ENCODE peak calls at places on chromosomes 3 and 15, in seven cellular contexts. H, F, R, P, W, A and J are unnamed samples.

GRCh38 chr3:174397848-174398247 is 461.3 kb upstream of the NAALADL2 start:
- DNase-seq in R (no peak), A (no peak), P (no peak), F (peak), W (no peak), H (no peak), J (no peak)

GRCh38 chr15:89377042-89377841 is 42.6 kb upstream of the POLG start:
- DNase-seq in A (no peak), R (peak), P (no peak), F (no peak), W (peak), H (no peak), J (no peak)

GRCh38 chr3:49712166-49712565 is 7.3 kb downstream of the AMIGO3 start:
- DNase-seq in F (no peak), A (no peak), R (no peak), W (no peak), P (no peak), H (no peak), J (no peak)

GRCh38 chr3:16090013-16090412 is 84.5 kb upstream of the GALNT15 start:
- DNase-seq in R (no peak), A (no peak), F (peak), P (no peak), H (no peak), W (no peak), J (no peak)

GRCh38 chr3:171417813-171418212 is 42.4 kb downstream of the TNIK start:
- DNase-seq in R (no peak), A (no peak), W (no peak), H (no peak), F (peak), P (no peak), J (no peak)

GRCh38 chr3:100899440-100900091 is 93.7 kb downstream of the ABI3BP start:
- DNase-seq in F (no peak), A (no peak), P (peak), R (no peak), H (no peak), W (no peak), J (no peak)

GRCh38 chr3:182369861-182370260 is 423.4 kb upstream of the ATP11B start:
- DNase-seq in P (no peak), R (no peak), F (no peak), W (no peak), A (no peak), H (no peak), J (no peak)

GRCh38 chr3:57821765-57822164 is 65.7 kb downstream of the SLMAP start:
- DNase-seq in A (no peak), R (no peak), P (no peak), F (no peak), W (no peak), H (no peak), J (no peak)

GRCh38 chr3:108031893-108032292 is 58.9 kb downstream of the CD47 start:
- DNase-seq in R (no peak), A (no peak), F (no peak), W (no peak), H (no peak), P (no peak), J (no peak)

GRCh38 chr3:197734667-197735318 is 1.9 kb downstream of the RUBCN start:
- DNase-seq in R (no peak), P (peak), F (no peak), A (no peak), W (no peak), H (no peak), J (no peak)

GRCh38 chr3:42080452-42080872 is 10.7 kb upstream of the TRAK1 start:
- DNase-seq in P (no peak), W (no peak), A (no peak), H (peak), F (peak), R (no peak), J (peak)

GRCh38 chr3:5078151-5078550 is 43.9 kb upstream of the ARL8B start:
- DNase-seq in R (no peak), F (no peak), H (no peak), W (no peak), P (no peak), A (no peak), J (no peak)

GRCh38 chr3:14565791-14566588 is 25.8 kb upstream of the GRIP2 start:
- DNase-seq in A (no peak), H (no peak), R (no peak), W (no peak), F (no peak), P (no peak), J (peak)

GRCh38 chr15:41309226-41309905 is 23.0 kb downstream of the OIP5 start:
- DNase-seq in P (no peak), F (no peak), H (no peak), A (no peak), W (no peak), R (no peak), J (no peak)

GRCh38 chr15:41464889-41465580 is 28.6 kb upstream of the ITPKA start:
- DNase-seq in W (no peak), R (no peak), A (no peak), F (no peak), P (no peak), H (no peak), J (no peak)

GRCh38 chr3:113557374-113557773 is 25.0 kb downstream of the SIDT1 start:
- DNase-seq in W (no peak), F (peak), A (no peak), P (no peak), H (no peak), R (no peak), J (no peak)

GRCh38 chr3:16884748-16885587 is at the start of gene PLCL2:
- DNase-seq in R (peak), A (peak), W (peak), H (peak), P (peak), F (peak), J (peak)

GRCh38 chr15:95025924-95026728 is 794.8 kb downstream of the MCTP2 start:
- DNase-seq in R (peak), A (no peak), P (no peak), W (peak), F (peak), H (peak), J (peak)
- TF ChIP-seq CTCF in R (peak), A (peak), P (peak), W (peak), F (peak), H (no peak), J (peak)

DNA sequence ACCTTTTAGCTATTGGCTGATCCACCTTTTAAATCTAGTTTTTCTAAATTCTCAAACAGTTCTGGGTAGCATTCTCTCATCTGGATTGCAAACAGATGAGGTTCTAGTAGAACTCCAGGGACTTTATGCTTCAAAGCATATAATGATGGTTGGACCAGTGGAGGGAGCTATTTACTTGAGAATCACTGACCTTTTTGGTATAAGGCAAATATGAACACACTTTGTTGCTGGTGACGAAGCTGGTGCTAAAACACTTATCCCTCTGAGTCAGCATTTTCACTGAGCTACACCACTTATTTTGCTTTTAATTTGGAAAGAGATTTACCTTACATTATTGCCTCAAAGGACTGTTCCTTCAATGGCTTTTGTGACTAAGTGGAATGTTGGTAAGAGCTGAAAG is 58.6 kb upstream of the SLITRK3 start:
- DNase-seq in R (no peak), P (no peak), W (peak), H (no peak), A (no peak), F (no peak), J (no peak)
- TF ChIP-seq CTCF in R (peak), P (peak), W (peak), H (no peak), A (peak), F (no peak), J (no peak)

DNA sequence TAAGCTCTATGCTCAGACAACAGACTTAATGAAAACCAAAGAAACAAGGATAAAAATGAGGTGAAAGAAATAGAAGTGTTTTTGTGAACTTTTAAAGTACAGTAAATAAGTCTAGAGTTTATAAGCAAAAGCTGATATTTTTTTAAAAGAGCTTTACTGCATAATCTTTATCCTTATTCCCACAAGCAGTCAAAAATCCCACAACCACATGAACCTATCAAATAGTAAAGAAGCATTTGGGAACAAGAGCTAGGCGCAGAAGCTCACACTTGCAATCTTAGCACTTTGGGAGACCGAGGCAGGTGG is 103.8 kb upstream of the TJP1 start:
- DNase-seq in W (no peak), H (no peak), A (no peak), R (no peak), F (no peak), P (no peak), J (no peak)
- TF ChIP-seq CTCF in W (no peak), H (no peak), A (no peak), R (no peak), F (no peak), P (no peak), J (peak)

GRCh38 chr3:76111808-76112207 is 326.5 kb upstream of the ZNF717 start:
- DNase-seq in P (no peak), H (no peak), A (no peak), R (no peak), W (no peak), F (no peak), J (no peak)

DNA sequence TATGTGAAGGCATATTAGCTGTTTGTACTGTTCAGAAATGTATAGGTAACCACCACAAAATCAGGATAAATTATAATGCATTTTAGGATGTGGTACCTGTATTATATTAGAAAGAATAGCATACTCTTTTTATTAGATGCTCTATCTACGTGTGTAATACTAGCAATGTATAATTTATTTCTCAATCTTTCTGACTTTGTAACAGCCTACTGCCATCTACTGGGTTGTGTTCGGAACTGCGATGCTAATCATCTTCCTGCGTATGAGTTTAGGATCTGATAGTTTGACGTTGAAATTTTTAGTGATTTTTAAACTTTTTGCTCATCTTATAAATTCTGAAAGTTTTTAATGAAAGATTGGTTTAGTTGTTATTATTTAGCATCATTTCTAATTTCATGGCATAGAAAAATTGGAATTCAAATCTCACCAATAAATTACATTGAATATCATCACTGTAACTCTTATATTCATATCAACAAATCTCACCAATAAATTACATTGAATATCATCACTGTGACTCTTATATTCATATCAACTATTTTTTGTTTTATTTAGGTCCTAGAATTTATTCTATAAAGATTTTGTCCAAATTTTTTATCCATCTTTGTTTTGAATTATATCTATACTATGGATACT is 322.7 kb upstream of the ZNF717 start:
- DNase-seq in H (no peak), A (no peak), F (no peak), P (peak), R (no peak), W (peak), J (peak)
- TF ChIP-seq CTCF in H (peak), A (peak), F (peak), P (peak), R (peak), W (peak), J (peak)

DNA sequence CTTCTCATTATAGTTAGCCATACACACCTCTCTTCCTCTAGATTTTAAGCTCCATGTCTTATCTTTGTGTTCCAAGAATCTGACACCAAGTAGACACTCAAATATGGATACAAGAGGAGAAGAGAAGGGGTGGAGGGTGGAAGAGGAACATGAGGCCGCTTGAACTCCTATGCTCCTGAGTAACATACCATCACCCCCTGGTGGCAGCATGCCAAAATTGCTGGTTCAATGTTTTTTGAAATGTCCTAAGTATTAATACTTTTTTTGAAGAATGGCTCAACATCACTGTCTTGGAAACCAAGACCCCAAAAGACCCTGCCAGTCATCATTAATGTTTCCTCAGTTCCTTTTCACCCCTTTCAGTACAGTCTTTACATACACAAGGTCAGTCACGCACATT is 71.8 kb upstream of the HACD2 start:
- DNase-seq in W (peak), A (no peak), F (no peak), R (no peak), P (no peak), H (no peak), J (peak)
- TF ChIP-seq CTCF in W (peak), A (no peak), F (peak), R (peak), P (no peak), H (no peak), J (peak)

DNA sequence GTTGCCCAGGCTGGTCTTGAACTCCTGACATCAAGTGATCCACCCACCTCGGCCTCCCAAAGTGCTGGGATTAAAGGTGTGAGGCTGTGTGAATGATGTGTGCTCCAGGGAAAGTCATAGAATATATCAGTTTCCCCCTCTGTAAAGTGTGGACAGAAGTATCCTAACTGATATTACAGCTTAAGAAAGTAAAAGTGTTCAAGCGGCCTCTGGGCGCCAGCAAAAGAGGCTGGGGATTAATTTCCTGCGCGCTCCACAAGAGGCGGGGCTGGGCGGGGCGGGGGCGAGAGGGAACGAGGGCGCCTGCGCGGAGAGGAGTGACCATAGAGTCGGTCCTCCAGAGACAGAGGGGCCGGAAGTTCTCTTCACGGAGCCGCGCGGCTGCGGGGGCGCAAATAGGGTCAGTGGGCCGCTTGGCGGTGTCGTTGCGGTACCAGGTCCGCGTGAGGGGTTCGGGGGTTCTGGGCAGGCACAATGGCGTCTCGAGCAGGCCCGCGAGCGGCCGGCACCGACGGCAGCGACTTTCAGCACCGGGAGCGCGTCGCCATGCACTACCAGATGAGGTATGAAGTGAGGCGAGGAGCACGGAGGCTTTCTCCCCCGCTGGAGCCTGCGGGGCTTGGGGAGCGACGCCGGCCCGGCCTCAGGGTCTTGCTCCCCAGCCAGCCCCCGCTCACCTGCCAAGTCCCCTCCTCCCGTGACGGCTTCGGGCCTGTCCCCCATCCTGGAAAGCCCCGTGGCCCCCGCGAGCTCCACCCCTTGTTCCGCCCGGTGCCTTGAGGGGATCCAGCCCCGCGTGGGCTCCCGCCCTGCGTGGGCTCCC is at the start of gene JAGN1:
- DNase-seq in H (peak), F (peak), P (peak), A (peak), W (peak), R (peak), J (peak)
- TF ChIP-seq CTCF in H (no peak), F (no peak), P (no peak), A (peak), W (no peak), R (no peak), J (no peak)

DNA sequence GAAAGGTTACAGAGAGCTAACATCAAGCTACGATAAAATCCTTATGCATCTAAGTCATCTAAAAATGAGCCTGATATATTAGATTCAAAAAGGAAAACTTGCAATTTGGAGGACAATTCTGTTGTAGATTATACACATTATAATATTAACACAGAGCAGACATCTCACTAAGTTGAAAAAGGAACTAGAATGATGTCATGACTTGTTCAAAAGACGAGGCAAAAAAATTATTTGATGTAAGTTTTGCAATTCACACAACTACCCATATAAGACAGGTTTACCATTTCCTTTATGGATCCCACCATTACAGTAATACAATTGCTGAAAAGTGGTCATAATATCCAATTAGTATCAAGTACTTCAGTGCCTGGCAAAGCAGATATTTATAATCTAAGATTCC is 15.9 kb downstream of the SATB1 start:
- DNase-seq in A (no peak), W (no peak), H (no peak), P (no peak), F (no peak), R (no peak), J (no peak)
- TF ChIP-seq CTCF in A (no peak), W (no peak), H (no peak), P (no peak), F (no peak), R (no peak), J (no peak)

DNA sequence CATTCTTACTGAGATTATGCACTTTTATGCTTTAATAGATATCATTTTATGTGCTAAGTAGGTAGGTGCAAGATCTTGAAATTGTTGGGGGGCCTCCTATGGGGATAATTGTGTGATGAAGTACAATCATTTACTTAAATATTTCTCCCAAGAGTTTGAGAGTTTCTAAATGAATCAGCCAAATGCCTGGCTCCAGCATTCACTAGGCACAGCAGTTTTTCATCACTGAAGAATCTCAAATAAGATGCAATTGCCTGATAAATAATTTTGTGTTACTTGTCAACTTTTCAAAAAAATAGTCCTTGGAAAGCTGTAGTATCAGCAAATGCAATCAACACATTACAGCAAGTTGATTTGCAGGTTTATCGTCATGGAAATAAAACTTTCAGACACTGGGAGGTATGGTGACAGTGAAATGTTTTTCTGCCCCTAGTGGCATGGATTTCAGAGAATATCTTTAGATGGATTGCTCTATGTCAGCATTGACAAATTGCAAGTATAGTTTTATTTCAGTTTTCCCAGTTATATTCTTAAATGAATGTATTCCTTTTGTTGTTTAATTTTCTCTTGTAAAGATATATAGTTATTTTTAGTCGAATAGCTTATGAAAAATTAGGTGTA is 167.1 kb downstream of the NEK11 start:
- DNase-seq in H (no peak), R (no peak), F (no peak), W (no peak), P (no peak), A (no peak), J (no peak)
- TF ChIP-seq CTCF in H (no peak), R (peak), F (peak), W (peak), P (no peak), A (no peak), J (no peak)

GRCh38 chr15:95937128-95937528 is 393.4 kb upstream of the NR2F2 start:
- DNase-seq in P (no peak), F (no peak), A (no peak), R (no peak), H (no peak), W (no peak), J (no peak)

GRCh38 chr15:95944193-95944592 is 386.3 kb upstream of the NR2F2 start:
- DNase-seq in W (no peak), F (no peak), P (no peak), R (no peak), H (no peak), A (no peak), J (no peak)

GRCh38 chr15:95935852-95936251 is 394.6 kb upstream of the NR2F2 start:
- DNase-seq in A (no peak), F (no peak), W (no peak), H (no peak), R (no peak), P (no peak), J (no peak)

GRCh38 chr15:95944856-95945255 is 385.6 kb upstream of the NR2F2 start:
- DNase-seq in F (no peak), W (no peak), R (no peak), A (no peak), P (no peak), H (no peak), J (no peak)

GRCh38 chr15:95940431-95940985 is 390.0 kb upstream of the NR2F2 start:
- DNase-seq in R (no peak), A (no peak), W (peak), H (no peak), P (no peak), F (no peak), J (no peak)
- TF ChIP-seq CTCF in R (no peak), A (no peak), W (no peak), H (no peak), P (no peak), F (no peak), J (no peak)